ENCODE peak calls at places on chromosome 19, in five cellular contexts. B is K562, F is A549, P is GM12878, Z is HepG2. K is an unnamed sample.

GRCh38 chr19:5628919-5629481 is 6.1 kb downstream of the SAFB start:
- DNase-seq in B (no peak), F (no peak), P (no peak), Z (no peak), K (no peak)

GRCh38 chr19:43469160-43469480 is 3.7 kb upstream of the LYPD3 start:
- DNase-seq in B (no peak), F (no peak), P (no peak), Z (peak), K (no peak)

GRCh38 chr19:4456843-4457653 is 546 bp downstream of the UBXN6 start:
- DNase-seq in B (peak), F (peak), P (no peak), Z (no peak), K (peak)

GRCh38 chr19:5621311-5621944 is 1.1 kb downstream of the SAFB2 start:
- DNase-seq in B (peak), F (no peak), P (no peak), Z (no peak), K (no peak)

GRCh38 chr19:44891016-44891882 is at the start of gene TOMM40:
- DNase-seq in B (no peak), F (peak), P (no peak), Z (peak), K (peak)

GRCh38 chr19:2037676-2038255 is 13.3 kb downstream of the MKNK2 start:
- DNase-seq in B (no peak), F (no peak), P (no peak), Z (no peak), K (no peak)

GRCh38 chr19:19956431-19957075 is 55.8 kb downstream of the ZNF93 start:
- DNase-seq in B (peak), F (no peak), P (no peak), Z (no peak), K (peak)

GRCh38 chr19:8640402-8641004 is 10.1 kb downstream of the NFILZ start:
- DNase-seq in B (no peak), F (peak), P (no peak), Z (peak), K (no peak)

GRCh38 chr19:6088677-6089063 is 21.6 kb downstream of the RFX2 start:
- DNase-seq in B (peak), F (no peak), P (no peak), Z (no peak), K (no peak)

GRCh38 chr19:52570005-52570861 is at the start of gene ZNF701:
- DNase-seq in B (peak), F (no peak), P (peak), Z (peak), K (peak)

GRCh38 chr19:648904-649733 is 9.4 kb downstream of the FGF22 start:
- DNase-seq in B (no peak), F (no peak), P (no peak), Z (no peak), K (no peak)

GRCh38 chr19:10473192-10473591 is 30.0 kb downstream of the KEAP1 start:
- DNase-seq in B (no peak), F (no peak), P (no peak), Z (no peak), K (no peak)

GRCh38 chr19:46717716-46718143 is 816 bp upstream of the PRKD2 start:
- DNase-seq in B (no peak), F (no peak), P (no peak), Z (no peak), K (no peak)

GRCh38 chr19:20863176-20863575 is 59.9 kb upstream of the ZNF85 start:
- DNase-seq in B (no peak), F (no peak), P (no peak), Z (no peak), K (peak)

GRCh38 chr19:45754323-45754722 is 14.7 kb downstream of the SIX5 start:
- DNase-seq in B (no peak), F (no peak), P (no peak), Z (no peak), K (no peak)

GRCh38 chr19:49497047-49497789 is 984 bp downstream of the RPS11 start:
- DNase-seq in B (peak), F (peak), P (no peak), Z (no peak), K (peak)

GRCh38 chr19:5389353-5389752 is 48.7 kb upstream of the PTPRS start:
- DNase-seq in B (no peak), F (no peak), P (no peak), Z (no peak), K (no peak)

GRCh38 chr19:30112666-30113065 is 170.6 kb downstream of the URI1 start:
- DNase-seq in B (no peak), F (no peak), P (no peak), Z (no peak), K (no peak)
- H3K27ac ChIP-seq in B (no peak), F (no peak), P (no peak), Z (no peak), K (no peak)

DNA sequence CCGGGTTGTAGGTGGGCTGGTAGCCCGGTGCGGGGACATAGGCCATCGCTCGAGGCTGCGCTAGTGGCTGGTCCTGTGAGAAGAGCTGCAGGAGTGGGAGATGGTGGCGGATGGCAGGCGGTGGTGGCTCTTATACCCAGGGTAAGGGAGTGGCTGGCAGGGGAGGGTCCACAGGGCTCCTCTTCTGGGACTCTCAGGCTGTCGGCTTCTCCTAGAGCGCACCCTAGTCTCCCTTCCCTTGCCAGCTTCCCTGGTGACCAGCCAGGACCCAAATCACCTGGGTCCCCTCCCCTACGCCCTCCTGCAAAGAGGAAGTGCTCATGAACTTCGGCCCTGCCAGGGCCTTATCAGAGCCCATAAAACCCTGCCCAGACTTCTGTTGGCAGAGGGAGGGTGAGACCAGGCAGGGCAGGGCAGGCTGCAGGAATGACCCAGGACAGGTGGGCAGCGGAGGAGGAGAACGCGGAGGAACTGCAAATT is at the start of gene LGALS4:
- DNase-seq in B (no peak), F (no peak), P (no peak), Z (no peak), K (no peak)
- TF ChIP-seq JUNB in B (no peak), F (no peak), P (no peak), Z (no peak), K (no peak)

GRCh38 chr19:34985249-34986022 is 14.7 kb upstream of the GRAMD1A start:
- DNase-seq in B (no peak), F (no peak), P (no peak), Z (no peak), K (peak)
- H3K27ac ChIP-seq in B (no peak), F (no peak), P (no peak), Z (no peak), K (peak)

GRCh38 chr19:14840206-14840605 is 5.2 kb upstream of the OR7A5 start:
- DNase-seq in B (no peak), F (no peak), P (no peak), Z (no peak), K (no peak)

GRCh38 chr19:14837391-14837790 is 2.4 kb upstream of the OR7A5 start:
- DNase-seq in B (no peak), F (no peak), P (no peak), Z (no peak), K (peak)

GRCh38 chr19:14830702-14831101 is 4.3 kb downstream of the OR7A5 start:
- DNase-seq in B (peak), F (no peak), P (no peak), Z (no peak), K (no peak)

DNA sequence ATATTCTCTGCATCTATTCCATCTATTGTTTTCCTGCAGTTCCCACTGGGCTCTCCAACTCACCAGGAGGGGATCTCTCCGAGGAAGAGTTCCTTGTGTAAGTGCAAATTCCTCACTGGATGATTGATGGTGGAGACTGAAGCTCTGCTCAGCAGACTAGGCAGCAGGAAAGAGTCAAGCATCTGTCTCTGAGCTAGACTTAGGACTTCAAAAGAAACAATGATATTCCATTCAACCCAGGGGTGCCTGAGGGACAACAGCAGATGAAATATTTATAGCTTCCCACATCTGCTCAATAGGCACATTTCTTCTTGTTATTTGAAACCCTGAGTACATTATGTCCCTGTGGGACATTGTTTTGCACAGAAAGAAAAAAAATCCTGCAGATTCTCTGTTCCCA is at the start of the genes OR7A5 and OR7C1:
- DNase-seq in B (no peak), F (no peak), P (no peak), Z (no peak), K (peak)
- TF ChIP-seq JUNB in B (no peak), F (no peak), P (no peak), Z (no peak), K (no peak)

GRCh38 chr19:17999685-18000479 is 8.1 kb upstream of the ARRDC2 start:
- DNase-seq in B (peak), F (no peak), P (no peak), Z (no peak), K (no peak)
- H3K27ac ChIP-seq in B (peak), F (peak), P (no peak), Z (no peak), K (no peak)

GRCh38 chr19:18461471-18461870 is 23.5 kb upstream of the ISYNA1 start:
- DNase-seq in B (no peak), F (no peak), P (no peak), Z (no peak), K (no peak)

GRCh38 chr19:18457478-18458331 is 19.8 kb upstream of the ISYNA1 start:
- DNase-seq in B (no peak), F (no peak), P (no peak), Z (no peak), K (no peak)

GRCh38 chr19:18464646-18465045 is 26.7 kb upstream of the ISYNA1 start:
- DNase-seq in B (no peak), F (no peak), P (no peak), Z (peak), K (no peak)

GRCh38 chr19:18460313-18460712 is 22.4 kb upstream of the ISYNA1 start:
- DNase-seq in B (no peak), F (no peak), P (no peak), Z (no peak), K (no peak)

GRCh38 chr19:18460900-18461299 is 23.0 kb upstream of the ISYNA1 start:
- DNase-seq in B (no peak), F (no peak), P (no peak), Z (no peak), K (no peak)
- TF ChIP-seq JUNB in B (no peak), F (no peak), P (no peak), Z (no peak), K (no peak)

DNA sequence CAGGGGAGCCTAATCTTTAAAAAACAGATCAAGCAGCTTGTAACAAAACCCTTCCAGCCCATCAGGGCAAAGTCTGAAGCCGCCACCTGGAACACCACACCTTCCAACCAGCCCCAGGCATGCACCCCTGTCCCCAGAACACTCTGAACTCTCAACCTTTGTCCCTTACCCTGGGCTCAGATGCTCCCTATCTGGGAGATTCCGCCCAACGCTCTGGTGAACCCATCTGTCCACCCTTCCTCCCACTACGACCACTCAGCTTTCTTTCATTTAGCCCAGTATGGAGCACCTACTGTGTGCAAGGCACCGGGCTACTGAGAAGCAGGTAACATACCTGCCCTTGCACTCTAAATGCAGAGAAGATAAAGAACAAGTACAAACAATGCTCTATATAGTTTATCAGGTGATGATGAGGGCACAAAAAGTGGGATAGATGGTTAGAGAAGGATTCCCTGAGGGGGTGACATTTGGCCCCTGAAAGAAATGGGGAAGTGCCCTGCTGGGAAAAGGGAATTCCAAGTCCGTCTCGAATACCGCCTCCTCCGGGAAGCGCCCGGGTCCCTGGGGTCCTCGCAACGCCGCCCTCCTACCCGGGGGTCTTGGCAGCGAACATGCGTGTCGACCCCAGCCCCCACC is 629 bp downstream of the PEPD start:
- DNase-seq in B (no peak), F (peak), P (no peak), Z (peak), K (peak)
- H3K27ac ChIP-seq in B (no peak), F (peak), P (no peak), Z (peak), K (no peak)

GRCh38 chr19:3142292-3142670 is 6.4 kb downstream of the GNA15 start:
- DNase-seq in B (no peak), F (peak), P (no peak), Z (no peak), K (no peak)
- TF ChIP-seq JUNB in B (no peak), F (peak), P (no peak), Z (no peak), K (no peak)

GRCh38 chr19:55500368-55500952 is 12.2 kb downstream of the SSC5D start:
- DNase-seq in B (no peak), F (no peak), P (no peak), Z (no peak), K (no peak)

GRCh38 chr19:55502197-55502952 is 14.1 kb downstream of the SSC5D start:
- DNase-seq in B (no peak), F (no peak), P (no peak), Z (no peak), K (no peak)

GRCh38 chr19:55504252-55504603 is 16.0 kb downstream of the SSC5D start:
- DNase-seq in B (no peak), F (no peak), P (no peak), Z (no peak), K (no peak)

GRCh38 chr19:55504981-55505380 is 16.7 kb downstream of the SSC5D start:
- DNase-seq in B (no peak), F (no peak), P (no peak), Z (no peak), K (no peak)

DNA sequence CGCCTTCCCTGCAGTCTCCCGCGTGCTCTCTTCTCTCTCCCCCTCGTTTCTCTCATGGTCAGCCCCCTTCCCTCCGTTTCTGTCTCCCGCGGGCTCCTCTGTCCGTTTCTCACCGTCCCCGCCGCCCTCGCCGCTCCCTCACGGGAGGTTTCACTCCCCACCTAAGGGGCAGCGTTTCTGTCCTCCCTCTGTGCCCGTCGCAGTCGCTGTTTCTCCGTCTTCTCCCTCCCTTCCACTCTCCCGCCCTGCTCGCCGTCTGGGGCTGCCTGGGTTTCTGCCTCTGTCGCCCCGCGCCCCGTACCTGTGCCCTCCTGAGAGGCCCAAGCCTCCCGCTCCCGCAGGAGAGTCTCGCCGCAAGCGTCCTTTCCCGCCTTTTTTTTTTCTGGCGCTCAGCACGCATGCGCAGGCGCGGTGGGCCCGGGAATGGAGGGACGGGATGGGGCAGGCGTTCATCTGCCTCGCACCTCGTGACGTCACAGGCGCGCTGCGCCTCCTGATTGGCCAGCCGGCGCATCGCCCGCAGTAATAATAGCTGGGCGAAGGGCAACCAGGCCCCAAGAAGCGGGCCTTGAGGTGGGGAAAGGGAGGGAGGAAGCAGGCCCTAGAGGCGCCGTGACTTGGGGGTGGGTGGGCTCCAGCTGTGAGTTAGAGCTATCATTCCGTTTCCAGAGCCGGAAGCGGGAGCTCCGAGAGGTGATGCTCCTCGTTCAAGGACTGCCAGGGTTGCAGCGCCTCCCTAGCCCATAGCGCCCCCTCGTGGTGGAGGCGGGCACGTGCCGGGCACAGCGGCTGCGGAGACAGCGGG is 15.4 kb downstream of the SSC5D start:
- DNase-seq in B (peak), F (peak), P (peak), Z (peak), K (peak)
- H3K27ac ChIP-seq in B (peak), F (peak), P (peak), Z (no peak), K (no peak)

K was measured in GM23338.